ENCODE peak calls at places on chromosomes 12 and 14, in five cellular contexts. One of them, this sample, is unnamed. For H3K4me1, the result is how much of the 10 kb centered on the place peaks cover.

GRCh38 chr14:86311151-86311550 is 781.2 kb downstream of the FLRT2 start:
- DNase-seq in heart left ventricle: no peak
- DNase-seq in fibroblast of lung: no peak
- DNase-seq in left ventricle myocardium inferior: no peak
- DNase-seq in prostate gland: no peak
- DNase-seq in this sample: no peak

GRCh38 chr12:52618216-52618615 is at the start of gene KRT73:
- DNase-seq in heart left ventricle: no peak
- DNase-seq in fibroblast of lung: no peak
- DNase-seq in left ventricle myocardium inferior: no peak
- DNase-seq in prostate gland: no peak
- DNase-seq in this sample: no peak

GRCh38 chr12:89450922-89451321 is 73.7 kb downstream of the GALNT4 start:
- DNase-seq in heart left ventricle: no peak
- DNase-seq in fibroblast of lung: peak
- DNase-seq in left ventricle myocardium inferior: no peak
- DNase-seq in prostate gland: no peak
- DNase-seq in this sample: no peak

GRCh38 chr14:90444077-90444696 is 47.4 kb downstream of the CALM1 start:
- DNase-seq in heart left ventricle: no peak
- DNase-seq in fibroblast of lung: no peak
- DNase-seq in left ventricle myocardium inferior: no peak
- DNase-seq in prostate gland: peak
- DNase-seq in this sample: peak

GRCh38 chr12:67925077-67925476 is 64.2 kb upstream of the IFNG-AS1 start:
- DNase-seq in heart left ventricle: no peak
- DNase-seq in fibroblast of lung: no peak
- DNase-seq in left ventricle myocardium inferior: no peak
- DNase-seq in prostate gland: no peak
- DNase-seq in this sample: no peak

GRCh38 chr12:51320695-51321320 is 3.2 kb downstream of the BIN2 start:
- DNase-seq in heart left ventricle: no peak
- DNase-seq in fibroblast of lung: no peak
- DNase-seq in left ventricle myocardium inferior: no peak
- DNase-seq in prostate gland: no peak
- DNase-seq in this sample: no peak

GRCh38 chr12:102824218-102824835 is 92.7 kb downstream of the PAH start:
- DNase-seq in heart left ventricle: peak
- DNase-seq in fibroblast of lung: no peak
- DNase-seq in left ventricle myocardium inferior: peak
- DNase-seq in prostate gland: no peak
- DNase-seq in this sample: peak

GRCh38 chr12:91918431-91918830 is 227.2 kb downstream of the BTG1 start:
- DNase-seq in heart left ventricle: no peak
- DNase-seq in fibroblast of lung: no peak
- DNase-seq in left ventricle myocardium inferior: no peak
- DNase-seq in prostate gland: no peak
- DNase-seq in this sample: no peak

GRCh38 chr12:112160611-112161010 is 35.3 kb downstream of the TRAFD1 start:
- DNase-seq in heart left ventricle: no peak
- DNase-seq in fibroblast of lung: no peak
- DNase-seq in left ventricle myocardium inferior: no peak
- DNase-seq in prostate gland: no peak
- DNase-seq in this sample: no peak

GRCh38 chr14:94145902-94146527 is 16.6 kb upstream of the IFI27L2 start:
- DNase-seq in heart left ventricle: no peak
- DNase-seq in fibroblast of lung: no peak
- DNase-seq in left ventricle myocardium inferior: no peak
- DNase-seq in prostate gland: no peak
- DNase-seq in this sample: no peak

GRCh38 chr12:67431436-67432049 is 162.4 kb downstream of the CAND1 start:
- DNase-seq in heart left ventricle: no peak
- DNase-seq in fibroblast of lung: no peak
- DNase-seq in left ventricle myocardium inferior: no peak
- DNase-seq in prostate gland: no peak
- DNase-seq in this sample: no peak

GRCh38 chr12:38137287-38137686 is 179.3 kb upstream of the ALG10B start:
- DNase-seq in heart left ventricle: no peak
- DNase-seq in fibroblast of lung: no peak
- DNase-seq in left ventricle myocardium inferior: no peak
- DNase-seq in prostate gland: no peak
- DNase-seq in this sample: no peak

GRCh38 chr12:127485528-127485927 is 781.4 kb upstream of the TMEM132C start:
- DNase-seq in heart left ventricle: no peak
- DNase-seq in fibroblast of lung: peak
- DNase-seq in left ventricle myocardium inferior: no peak
- DNase-seq in prostate gland: no peak
- DNase-seq in this sample: peak

GRCh38 chr12:62214847-62215246 is 45.4 kb upstream of the USP15 start:
- DNase-seq in heart left ventricle: no peak
- DNase-seq in fibroblast of lung: no peak
- DNase-seq in left ventricle myocardium inferior: no peak
- DNase-seq in prostate gland: no peak
- DNase-seq in this sample: no peak

GRCh38 chr12:30902001-30902400 is 24.5 kb upstream of the TSPAN11 start:
- DNase-seq in heart left ventricle: no peak
- DNase-seq in fibroblast of lung: no peak
- DNase-seq in left ventricle myocardium inferior: no peak
- DNase-seq in prostate gland: no peak
- DNase-seq in this sample: no peak

GRCh38 chr12:4830568-4830967 is 79.1 kb upstream of the KCNA1 start:
- DNase-seq in heart left ventricle: no peak
- DNase-seq in fibroblast of lung: no peak
- DNase-seq in left ventricle myocardium inferior: no peak
- DNase-seq in prostate gland: no peak
- DNase-seq in this sample: no peak

GRCh38 chr12:25997401-25997973 is 39.0 kb downstream of the RASSF8 start:
- DNase-seq in heart left ventricle: no peak
- DNase-seq in fibroblast of lung: peak
- DNase-seq in left ventricle myocardium inferior: no peak
- DNase-seq in prostate gland: no peak
- DNase-seq in this sample: no peak

GRCh38 chr14:78403278-78403815 is 233.2 kb downstream of the NRXN3 start:
- DNase-seq in heart left ventricle: no peak
- DNase-seq in fibroblast of lung: no peak
- DNase-seq in left ventricle myocardium inferior: no peak
- DNase-seq in prostate gland: no peak
- DNase-seq in this sample: no peak

GRCh38 chr14:65879218-65880009 is 466.9 kb downstream of the FUT8 start:
- DNase-seq in heart left ventricle: no peak
- DNase-seq in fibroblast of lung: peak
- DNase-seq in left ventricle myocardium inferior: no peak
- DNase-seq in prostate gland: no peak
- DNase-seq in this sample: no peak

GRCh38 chr12:108967869-108968540 is 52.9 kb downstream of the SVOP start:
- DNase-seq in heart left ventricle: no peak
- DNase-seq in fibroblast of lung: no peak
- DNase-seq in left ventricle myocardium inferior: no peak
- DNase-seq in prostate gland: no peak
- DNase-seq in this sample: no peak

GRCh38 chr14:78933948-78934524 is 763.9 kb downstream of the NRXN3 start:
- DNase-seq in heart left ventricle: no peak
- DNase-seq in fibroblast of lung: peak
- DNase-seq in left ventricle myocardium inferior: no peak
- DNase-seq in prostate gland: no peak
- DNase-seq in this sample: no peak

GRCh38 chr12:28114488-28114887 is 75.8 kb upstream of the CCDC91 start:
- DNase-seq in heart left ventricle: no peak
- DNase-seq in fibroblast of lung: peak
- DNase-seq in left ventricle myocardium inferior: no peak
- DNase-seq in prostate gland: no peak
- DNase-seq in this sample: no peak

GRCh38 chr14:77654001-77654431 is 37.6 kb upstream of the SPTLC2 start:
- DNase-seq in heart left ventricle: no peak
- DNase-seq in fibroblast of lung: no peak
- DNase-seq in left ventricle myocardium inferior: no peak
- DNase-seq in prostate gland: no peak
- DNase-seq in this sample: no peak

DNA sequence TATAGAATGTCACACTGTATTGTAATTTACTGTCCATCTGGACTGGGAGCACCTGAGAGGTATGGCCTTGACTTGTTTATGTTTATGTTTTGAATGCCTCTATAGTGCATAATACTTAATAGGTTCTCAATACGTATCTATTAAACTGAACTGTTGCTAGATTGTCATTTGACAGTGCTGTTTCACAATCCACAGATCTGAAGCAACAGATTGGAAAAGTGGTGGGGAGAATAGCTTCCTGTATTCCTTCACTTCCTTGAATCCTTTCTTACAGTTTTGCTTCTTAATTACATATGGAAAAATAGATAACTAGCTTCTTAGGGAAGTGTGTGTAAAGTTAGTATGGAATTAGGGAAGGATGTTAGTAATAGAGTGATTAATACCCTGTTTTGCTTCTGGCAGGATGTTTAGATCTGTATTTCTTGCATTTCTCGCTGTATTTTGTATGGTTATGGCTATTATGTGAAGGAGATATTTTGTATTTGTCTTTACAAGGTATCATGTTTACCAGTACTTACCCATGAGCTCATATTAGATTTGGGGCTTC is 4.5 kb downstream of the CNOT2 start:
- DNase-seq in heart left ventricle: no peak
- DNase-seq in fibroblast of lung: no peak
- DNase-seq in left ventricle myocardium inferior: no peak
- DNase-seq in prostate gland: no peak
- DNase-seq in this sample: no peak
- H3K4me1 ChIP-seq in heart left ventricle: under half
- H3K4me1 ChIP-seq in fibroblast of lung: under half
- H3K4me1 ChIP-seq in left ventricle myocardium inferior: half or more
- H3K4me1 ChIP-seq in prostate gland: under half
- H3K4me1 ChIP-seq in this sample: under half

GRCh38 chr14:75143761-75144527 is 17.1 kb upstream of the NEK9 start:
- DNase-seq in heart left ventricle: no peak
- DNase-seq in fibroblast of lung: no peak
- DNase-seq in left ventricle myocardium inferior: no peak
- DNase-seq in prostate gland: no peak
- DNase-seq in this sample: no peak
- H3K4me1 ChIP-seq in heart left ventricle: under half
- H3K4me1 ChIP-seq in fibroblast of lung: under half
- H3K4me1 ChIP-seq in left ventricle myocardium inferior: half or more
- H3K4me1 ChIP-seq in prostate gland: under half
- H3K4me1 ChIP-seq in this sample: under half

DNA sequence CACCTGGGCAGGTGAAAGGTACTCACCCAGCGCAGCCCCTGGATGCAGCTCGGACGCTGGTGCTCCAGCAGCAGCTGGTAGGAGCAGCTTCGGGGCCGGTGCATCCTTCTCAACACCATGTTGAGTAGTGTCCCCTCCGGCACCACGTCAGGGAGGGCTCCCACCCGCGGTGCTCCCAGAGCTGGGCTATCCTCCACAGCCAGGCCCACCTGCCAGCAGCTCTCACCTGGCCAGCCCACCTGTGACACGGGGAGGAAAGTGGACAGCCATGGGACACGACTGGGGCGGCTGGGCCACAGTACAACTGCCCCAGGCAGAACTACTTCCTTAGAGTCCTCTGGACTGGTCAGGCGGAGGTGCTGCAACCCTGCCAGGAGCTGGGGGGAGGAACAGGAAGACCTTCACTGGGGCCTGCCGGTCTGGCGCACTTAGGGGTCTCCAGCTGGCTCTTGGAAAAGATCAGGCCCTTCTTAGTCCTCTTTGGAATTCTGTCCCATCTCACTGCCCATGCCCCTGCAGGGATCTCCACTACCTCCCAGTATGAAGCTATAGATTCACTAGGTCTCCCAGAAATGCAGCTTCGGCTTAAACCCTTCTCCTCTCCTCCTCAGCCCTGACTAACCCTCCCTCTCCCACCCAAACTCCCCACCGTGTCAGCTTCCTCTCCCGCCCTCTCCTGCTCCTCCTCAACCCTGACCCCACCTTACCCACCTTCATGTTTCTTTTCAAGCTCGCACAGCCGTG is 668 bp downstream of the RAPGEF3 start:
- DNase-seq in heart left ventricle: peak
- DNase-seq in fibroblast of lung: no peak
- DNase-seq in left ventricle myocardium inferior: no peak
- DNase-seq in prostate gland: no peak
- DNase-seq in this sample: peak
- H3K4me1 ChIP-seq in heart left ventricle: under half
- H3K4me1 ChIP-seq in fibroblast of lung: under half
- H3K4me1 ChIP-seq in left ventricle myocardium inferior: half or more
- H3K4me1 ChIP-seq in prostate gland: under half
- H3K4me1 ChIP-seq in this sample: under half

GRCh38 chr12:121022713-121023112 is 6.4 kb upstream of the C12orf43 start:
- DNase-seq in heart left ventricle: no peak
- DNase-seq in fibroblast of lung: no peak
- DNase-seq in left ventricle myocardium inferior: no peak
- DNase-seq in prostate gland: no peak
- DNase-seq in this sample: no peak

GRCh38 chr12:121023799-121024198 is 7.5 kb upstream of the C12orf43 start:
- DNase-seq in heart left ventricle: no peak
- DNase-seq in fibroblast of lung: no peak
- DNase-seq in left ventricle myocardium inferior: no peak
- DNase-seq in prostate gland: no peak
- DNase-seq in this sample: no peak

GRCh38 chr12:121026274-121027045 is 10.2 kb upstream of the C12orf43 start:
- DNase-seq in heart left ventricle: no peak
- DNase-seq in fibroblast of lung: no peak
- DNase-seq in left ventricle myocardium inferior: no peak
- DNase-seq in prostate gland: no peak
- DNase-seq in this sample: no peak

GRCh38 chr12:121021754-121022153 is 5.5 kb upstream of the C12orf43 start:
- DNase-seq in heart left ventricle: no peak
- DNase-seq in fibroblast of lung: no peak
- DNase-seq in left ventricle myocardium inferior: no peak
- DNase-seq in prostate gland: no peak
- DNase-seq in this sample: no peak

GRCh38 chr12:121025442-121026226 is 9.3 kb upstream of the C12orf43 start:
- DNase-seq in heart left ventricle: no peak
- DNase-seq in fibroblast of lung: no peak
- DNase-seq in left ventricle myocardium inferior: no peak
- DNase-seq in prostate gland: no peak
- DNase-seq in this sample: no peak
- H3K4me1 ChIP-seq in heart left ventricle: under half
- H3K4me1 ChIP-seq in fibroblast of lung: under half
- H3K4me1 ChIP-seq in left ventricle myocardium inferior: under half
- H3K4me1 ChIP-seq in prostate gland: under half
- H3K4me1 ChIP-seq in this sample: under half

GRCh38 chr14:72568296-72568992 is 325.5 kb downstream of the DPF3 start:
- DNase-seq in heart left ventricle: no peak
- DNase-seq in fibroblast of lung: no peak
- DNase-seq in left ventricle myocardium inferior: no peak
- DNase-seq in prostate gland: no peak
- DNase-seq in this sample: no peak
- H3K4me1 ChIP-seq in heart left ventricle: under half
- H3K4me1 ChIP-seq in fibroblast of lung: under half
- H3K4me1 ChIP-seq in left ventricle myocardium inferior: under half
- H3K4me1 ChIP-seq in prostate gland: under half
- H3K4me1 ChIP-seq in this sample: under half